ENCODE peak calls at places on chromosomes 12 and 14, in six cellular contexts. I, C, V, G, A and F are unnamed samples.

GRCh38 chr12:32505546-32505945 is 106.2 kb downstream of the FGD4 start:
- DNase-seq in I (no peak), C (no peak), V (no peak), G (no peak), A (no peak), F (no peak)

GRCh38 chr14:74527736-74528280 is 34.2 kb downstream of the ISCA2 start:
- DNase-seq in I (no peak), C (no peak), V (no peak), G (no peak), A (no peak), F (no peak)

GRCh38 chr14:93954900-93955891 is 21.2 kb downstream of the ASB2 start:
- DNase-seq in I (no peak), C (no peak), V (no peak), G (no peak), A (no peak), F (peak)

GRCh38 chr12:27015730-27016076 is 1.5 kb upstream of the TM7SF3 start:
- DNase-seq in I (peak), C (no peak), V (peak), G (no peak), A (no peak), F (peak)

GRCh38 chr14:75277000-75277795 is 1.4 kb upstream of the FOS start:
- DNase-seq in I (peak), C (peak), V (peak), G (peak), A (no peak), F (peak)

GRCh38 chr12:103930787-103931536 is 752 bp downstream of the HSP90B1 start:
- DNase-seq in I (peak), C (peak), V (no peak), G (peak), A (no peak), F (peak)

GRCh38 chr14:68282479-68283377 is 463.1 kb downstream of the RAD51B start:
- DNase-seq in I (no peak), C (no peak), V (no peak), G (no peak), A (no peak), F (no peak)

GRCh38 chr12:119772431-119772830 is 104.5 kb downstream of the PRKAB1 start:
- DNase-seq in I (peak), C (no peak), V (no peak), G (no peak), A (no peak), F (no peak)

GRCh38 chr12:2113080-2113479 is 60.3 kb downstream of the CACNA1C start:
- DNase-seq in I (no peak), C (no peak), V (no peak), G (no peak), A (no peak), F (no peak)

GRCh38 chr12:89140580-89141236 is 211.6 kb downstream of the DUSP6 start:
- DNase-seq in I (peak), C (no peak), V (no peak), G (no peak), A (no peak), F (no peak)

GRCh38 chr12:94704452-94704871 is 54.1 kb upstream of the TMCC3 start:
- DNase-seq in I (peak), C (no peak), V (peak), G (no peak), A (no peak), F (no peak)

GRCh38 chr12:9634177-9634803 is 26.6 kb upstream of the KLRB1 start:
- DNase-seq in I (peak), C (peak), V (peak), G (no peak), A (no peak), F (peak)

GRCh38 chr12:87756111-87756510 is 273.1 kb downstream of the C12orf50 start:
- DNase-seq in I (peak), C (no peak), V (peak), G (no peak), A (no peak), F (no peak)

GRCh38 chr12:108955225-108955835 is 65.5 kb downstream of the SVOP start:
- DNase-seq in I (no peak), C (no peak), V (peak), G (no peak), A (no peak), F (no peak)

GRCh38 chr12:78863482-78864427 is 819 bp upstream of the SYT1 start:
- DNase-seq in I (peak), C (peak), V (peak), G (peak), A (peak), F (peak)

GRCh38 chr14:51546603-51547258 is 105.0 kb upstream of the FRMD6 start:
- DNase-seq in I (no peak), C (no peak), V (peak), G (no peak), A (no peak), F (no peak)

GRCh38 chr12:59695379-59695778 is 99.5 kb downstream of the SLC16A7 start:
- DNase-seq in I (peak), C (no peak), V (no peak), G (no peak), A (no peak), F (peak)

GRCh38 chr12:1422604-1423315 is 171.6 kb downstream of the FBXL14 start:
- DNase-seq in I (no peak), C (no peak), V (no peak), G (no peak), A (no peak), F (no peak)

GRCh38 chr14:34220921-34221320 is 241.1 kb downstream of the SPTSSA start:
- DNase-seq in I (no peak), C (no peak), V (no peak), G (no peak), A (no peak), F (peak)

GRCh38 chr12:1930816-1931597 is 12.6 kb upstream of the CACNA2D4 start:
- DNase-seq in I (no peak), C (no peak), V (no peak), G (peak), A (no peak), F (no peak)

GRCh38 chr14:22530101-22530500 is 58.9 kb downstream of the DAD1 start:
- DNase-seq in I (no peak), C (no peak), V (no peak), G (no peak), A (no peak), F (no peak)

GRCh38 chr12:27710592-27711311 is at the start of gene MRPS35:
- DNase-seq in I (peak), C (peak), V (peak), G (peak), A (peak), F (peak)

GRCh38 chr12:52165096-52165855 is 26.5 kb downstream of the KRT80 start:
- DNase-seq in I (no peak), C (no peak), V (no peak), G (no peak), A (no peak), F (peak)

GRCh38 chr12:89085421-89085820 is 266.9 kb downstream of the DUSP6 start:
- DNase-seq in I (no peak), C (no peak), V (no peak), G (peak), A (no peak), F (no peak)

GRCh38 chr14:61103541-61104339 is 122.7 kb downstream of the SLC38A6 start:
- DNase-seq in I (peak), C (no peak), V (peak), G (peak), A (peak), F (peak)

GRCh38 chr12:66304296-66304915 is 2.1 kb downstream of the HELB start:
- DNase-seq in I (no peak), C (no peak), V (no peak), G (no peak), A (no peak), F (no peak)

GRCh38 chr12:52847335-52848102 is 1.3 kb downstream of the KRT78 start:
- DNase-seq in I (no peak), C (no peak), V (no peak), G (peak), A (no peak), F (peak)

GRCh38 chr14:99764222-99764706 is 28.9 kb upstream of the EML1 start:
- DNase-seq in I (no peak), C (no peak), V (no peak), G (no peak), A (no peak), F (no peak)

GRCh38 chr14:92728781-92729364 is 19.6 kb downstream of the LGMN start:
- DNase-seq in I (peak), C (no peak), V (no peak), G (no peak), A (no peak), F (peak)

GRCh38 chr14:102498005-102498677 is 11.4 kb downstream of the ANKRD9 start:
- DNase-seq in I (no peak), C (no peak), V (no peak), G (peak), A (no peak), F (no peak)

GRCh38 chr12:59055204-59055839 is 135.0 kb upstream of the LRIG3 start:
- DNase-seq in I (peak), C (no peak), V (peak), G (no peak), A (no peak), F (no peak)

GRCh38 chr14:75905505-75905904 is 76.3 kb downstream of the TGFB3 start:
- DNase-seq in I (peak), C (no peak), V (peak), G (no peak), A (no peak), F (peak)

GRCh38 chr14:72142328-72142727 is 210.1 kb downstream of the RGS6 start:
- DNase-seq in I (no peak), C (no peak), V (no peak), G (no peak), A (no peak), F (no peak)

GRCh38 chr12:44314007-44314500 is 478.2 kb downstream of the TMEM117 start:
- DNase-seq in I (no peak), C (no peak), V (no peak), G (no peak), A (no peak), F (no peak)

GRCh38 chr12:15534322-15534721 is 212.0 kb downstream of the PTPRO start:
- DNase-seq in I (peak), C (no peak), V (peak), G (no peak), A (no peak), F (no peak)

GRCh38 chr12:93762059-93762719 is 85.0 kb downstream of the CRADD start:
- DNase-seq in I (peak), C (no peak), V (peak), G (no peak), A (no peak), F (no peak)

GRCh38 chr12:70264067-70264867 is 21.0 kb downstream of the CNOT2 start:
- DNase-seq in I (no peak), C (no peak), V (no peak), G (no peak), A (no peak), F (no peak)

GRCh38 chr14:61517861-61518802 is 177.2 kb upstream of the HIF1A start:
- DNase-seq in I (no peak), C (no peak), V (no peak), G (no peak), A (no peak), F (no peak)

GRCh38 chr14:103872492-103873113 is 25.2 kb upstream of the PPP1R13B start:
- DNase-seq in I (no peak), C (no peak), V (no peak), G (no peak), A (no peak), F (no peak)
- H3K9ac ChIP-seq in I (no peak), C (peak), V (no peak), G (no peak), A (no peak), F (no peak)

GRCh38 chr12:5083955-5084849 is 40.5 kb downstream of the KCNA5 start:
- DNase-seq in I (peak), C (peak), V (peak), G (no peak), A (no peak), F (peak)
- H3K14ac ChIP-seq in I (peak), C (no peak), V (no peak), G (no peak), A (no peak), F (no peak)

GRCh38 chr14:91416744-91417133 is 881 bp downstream of the CCDC88C start:
- DNase-seq in I (no peak), C (no peak), V (no peak), G (no peak), A (no peak), F (no peak)

GRCh38 chr14:91415794-91416743 is 1.6 kb downstream of the CCDC88C start:
- DNase-seq in I (no peak), C (no peak), V (no peak), G (no peak), A (no peak), F (no peak)

GRCh38 chr14:91412939-91413338 is 4.7 kb downstream of the CCDC88C start:
- DNase-seq in I (no peak), C (no peak), V (no peak), G (no peak), A (no peak), F (no peak)

GRCh38 chr14:91413547-91414474 is 3.8 kb downstream of the CCDC88C start:
- DNase-seq in I (no peak), C (no peak), V (no peak), G (peak), A (peak), F (no peak)

GRCh38 chr14:91414475-91415342 is 2.9 kb downstream of the CCDC88C start:
- DNase-seq in I (no peak), C (peak), V (no peak), G (no peak), A (no peak), F (no peak)
- H3K9ac ChIP-seq in I (no peak), C (no peak), V (no peak), G (no peak), A (no peak), F (no peak)

GRCh38 chr12:50923361-50924130 is 28.8 kb upstream of the HIGD1C start:
- DNase-seq in I (no peak), C (no peak), V (no peak), G (no peak), A (no peak), F (no peak)

GRCh38 chr12:50922820-50923219 is 29.5 kb upstream of the HIGD1C start:
- DNase-seq in I (peak), C (no peak), V (peak), G (no peak), A (no peak), F (no peak)

GRCh38 chr12:50914872-50915484 is 37.4 kb upstream of the HIGD1C start:
- DNase-seq in I (no peak), C (no peak), V (no peak), G (no peak), A (no peak), F (no peak)

GRCh38 chr12:50916292-50916691 is 36.1 kb upstream of the HIGD1C start:
- DNase-seq in I (no peak), C (no peak), V (no peak), G (no peak), A (no peak), F (no peak)

GRCh38 chr12:50918584-50919316 is 33.6 kb upstream of the HIGD1C start:
- DNase-seq in I (peak), C (no peak), V (peak), G (peak), A (no peak), F (no peak)
- H3K14ac ChIP-seq in I (peak), C (no peak), V (no peak), G (no peak), A (no peak), F (no peak)

GRCh38 chr14:52741865-52742264 is 11.9 kb downstream of the STYX start:
- DNase-seq in I (peak), C (no peak), V (no peak), G (no peak), A (no peak), F (no peak)
- H3K9ac ChIP-seq in I (no peak), C (no peak), V (peak), G (no peak), A (no peak), F (no peak)

DNA sequence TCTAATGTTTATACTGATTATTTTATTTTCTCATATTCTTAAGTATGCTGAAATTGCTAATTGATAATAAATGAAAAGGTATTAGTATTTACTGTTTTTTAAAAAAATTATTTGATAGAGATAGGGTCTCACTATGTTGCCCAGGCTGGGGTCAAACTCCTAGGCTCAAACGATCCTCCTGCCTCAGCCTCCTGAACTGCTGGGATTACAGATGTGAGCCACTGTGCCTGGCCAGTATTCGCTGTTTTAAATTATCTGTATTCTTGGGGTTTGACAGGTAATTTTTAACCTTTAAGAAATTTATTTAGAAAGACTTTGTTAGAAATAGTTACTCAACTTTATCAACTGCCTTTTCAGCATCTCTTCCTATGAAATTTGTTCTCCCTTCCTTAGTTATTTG is 32.2 kb downstream of the RAN start:
- DNase-seq in I (no peak), C (no peak), V (no peak), G (no peak), A (no peak), F (no peak)
- H3K14ac ChIP-seq in I (no peak), C (no peak), V (no peak), G (no peak), A (no peak), F (no peak)

DNA sequence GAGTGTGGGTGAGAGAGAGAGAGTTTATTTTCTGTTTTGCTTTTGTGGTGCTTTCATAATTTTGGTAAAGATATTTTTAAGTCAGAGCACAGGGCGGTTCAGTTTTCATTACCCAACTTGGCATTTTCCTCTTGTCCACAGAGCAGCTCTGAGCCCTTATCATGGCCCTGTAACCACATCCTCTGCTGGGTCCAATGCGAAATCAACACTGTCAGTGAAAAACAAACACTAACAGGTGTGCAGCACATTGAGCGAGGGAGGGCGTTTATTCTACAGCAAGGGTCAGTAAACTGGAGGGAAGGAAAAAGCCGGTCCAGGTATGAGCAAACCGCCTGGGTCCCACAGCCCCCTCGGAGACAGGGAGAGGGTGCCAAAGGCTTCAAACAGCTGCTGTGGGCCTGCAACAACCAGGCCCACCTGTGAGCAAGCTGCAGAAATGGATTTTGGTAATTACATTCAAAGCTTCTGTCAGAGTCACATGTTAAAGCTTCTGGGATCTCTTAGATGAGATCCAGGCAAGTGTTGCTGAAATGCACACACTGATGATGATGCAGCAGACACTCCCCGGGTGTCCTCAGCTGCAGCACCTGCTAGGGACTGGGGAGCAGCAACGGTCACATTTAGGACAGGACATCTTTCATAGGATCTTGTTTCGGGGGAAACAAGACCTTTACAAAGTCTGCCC is 132.7 kb upstream of the DYRK2 start:
- DNase-seq in I (no peak), C (no peak), V (peak), G (no peak), A (no peak), F (no peak)
- H3K9ac ChIP-seq in I (no peak), C (no peak), V (no peak), G (no peak), A (no peak), F (no peak)

DNA sequence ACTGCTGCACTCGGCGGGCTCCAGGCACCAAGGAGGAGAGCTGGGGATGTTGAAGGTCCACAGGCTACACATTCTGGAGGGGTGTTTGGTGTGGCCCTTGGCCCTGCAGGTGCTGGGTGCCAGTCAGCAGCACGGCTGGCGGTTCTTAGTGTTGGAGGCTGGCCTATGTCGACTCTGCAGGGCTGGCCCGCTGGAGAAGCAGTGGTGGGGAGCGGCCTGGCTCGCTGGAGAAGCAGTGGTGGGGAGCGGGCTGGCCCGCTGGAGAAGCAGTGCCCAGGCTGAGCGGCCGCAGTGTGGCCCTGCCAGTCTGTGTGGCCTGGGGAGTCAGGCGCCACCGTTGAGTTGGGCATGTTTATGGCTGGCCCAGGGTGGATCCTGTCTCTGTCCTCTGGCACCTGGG is 27.3 kb downstream of the MTA1 start:
- DNase-seq in I (no peak), C (no peak), V (no peak), G (no peak), A (no peak), F (no peak)
- H3K14ac ChIP-seq in I (no peak), C (no peak), V (no peak), G (no peak), A (no peak), F (no peak)

DNA sequence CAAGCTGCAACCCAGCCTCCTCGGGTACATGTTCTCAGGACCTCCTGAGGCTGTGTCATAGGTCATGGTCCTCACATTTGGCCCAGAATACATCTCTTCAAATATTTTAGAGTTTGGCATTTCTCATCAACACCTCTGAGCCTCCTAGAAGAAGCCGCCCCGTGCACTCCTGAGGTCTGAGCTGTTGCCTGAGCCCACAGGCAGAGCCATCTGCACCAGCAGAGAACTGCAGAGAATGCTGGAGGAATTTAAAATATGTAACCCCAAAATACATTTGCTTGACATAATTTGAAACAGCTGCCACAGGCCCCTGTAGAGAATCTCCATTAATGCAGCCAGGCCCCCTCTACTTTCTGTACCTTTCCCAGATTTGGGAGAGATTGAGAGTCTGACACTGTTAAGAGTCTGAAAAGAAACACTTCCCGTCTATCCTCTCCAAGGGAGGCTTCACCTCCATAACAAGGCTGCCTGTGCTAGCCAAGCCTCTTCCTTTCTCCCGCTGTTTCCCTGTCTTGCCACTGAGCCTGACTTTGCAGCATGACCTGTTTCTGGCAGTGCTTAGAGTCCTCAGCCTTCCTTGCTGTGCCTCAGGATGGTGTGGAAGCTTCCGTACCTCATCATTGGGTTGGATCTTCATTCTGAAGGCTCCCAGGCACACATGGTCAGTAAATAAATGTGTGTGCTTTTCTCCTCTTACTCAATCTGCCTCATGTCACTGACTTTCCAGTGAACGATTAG is 95.4 kb upstream of the SFSWAP start:
- DNase-seq in I (no peak), C (no peak), V (no peak), G (no peak), A (no peak), F (no peak)
- H3K9ac ChIP-seq in I (no peak), C (no peak), V (no peak), G (no peak), A (no peak), F (no peak)

GRCh38 chr12:111624540-111624939 is 25.4 kb upstream of the ATXN2 start:
- DNase-seq in I (no peak), C (no peak), V (no peak), G (no peak), A (no peak), F (peak)

GRCh38 chr12:111628505-111629260 is 29.6 kb upstream of the ATXN2 start:
- DNase-seq in I (no peak), C (no peak), V (no peak), G (no peak), A (no peak), F (no peak)

GRCh38 chr12:111626230-111626629 is 27.1 kb upstream of the ATXN2 start:
- DNase-seq in I (no peak), C (no peak), V (no peak), G (no peak), A (no peak), F (no peak)
- H3K14ac ChIP-seq in I (no peak), C (no peak), V (no peak), G (no peak), A (no peak), F (no peak)